ENCODE peak calls at places on chromosomes 1 and 21, in five cellular contexts. One of them, this sample, is unnamed.
A peak's percentile ranks its signal among the peaks of the same experiment; 100 is the strongest.

GRCh38 chr1:205259361-205259832 is 31.7 kb downstream of the TMCC2 start:
- DNase-seq in GM20000: no peak
- DNase-seq in MCF 10A: peak; percentile 52
- DNase-seq in psoas muscle: no peak
- DNase-seq in DND-41: no peak
- DNase-seq in this sample: no peak

GRCh38 chr1:207579436-207579799 is 65.5 kb upstream of the CR1L start:
- DNase-seq in GM20000: peak; percentile 43
- DNase-seq in MCF 10A: peak; percentile 83
- DNase-seq in psoas muscle: no peak
- DNase-seq in DND-41: peak; percentile 48
- DNase-seq in this sample: peak; percentile 67

GRCh38 chr1:106749491-106749890 is 307.0 kb upstream of the PRMT6 start:
- DNase-seq in GM20000: no peak
- DNase-seq in MCF 10A: no peak
- DNase-seq in psoas muscle: no peak
- DNase-seq in DND-41: no peak
- DNase-seq in this sample: no peak

GRCh38 chr1:184457500-184457899 is 70.7 kb downstream of the C1orf21 start:
- DNase-seq in GM20000: no peak
- DNase-seq in MCF 10A: peak; percentile 6
- DNase-seq in psoas muscle: no peak
- DNase-seq in DND-41: no peak
- DNase-seq in this sample: no peak

GRCh38 chr1:97384294-97384952 is 536.4 kb downstream of the DPYD start:
- DNase-seq in GM20000: no peak
- DNase-seq in MCF 10A: peak; percentile 65
- DNase-seq in psoas muscle: no peak
- DNase-seq in DND-41: no peak
- DNase-seq in this sample: no peak

GRCh38 chr1:94989398-94989797 is 62.5 kb upstream of the CNN3 start:
- DNase-seq in GM20000: no peak
- DNase-seq in MCF 10A: no peak
- DNase-seq in psoas muscle: no peak
- DNase-seq in DND-41: no peak
- DNase-seq in this sample: no peak

GRCh38 chr1:93690341-93690740 is 8.7 kb upstream of the BCAR3 start:
- DNase-seq in GM20000: no peak
- DNase-seq in MCF 10A: no peak
- DNase-seq in psoas muscle: no peak
- DNase-seq in DND-41: no peak
- DNase-seq in this sample: no peak

GRCh38 chr1:205601209-205601608 is 30.6 kb downstream of the ELK4 start:
- DNase-seq in GM20000: no peak
- DNase-seq in MCF 10A: no peak
- DNase-seq in psoas muscle: no peak
- DNase-seq in DND-41: no peak
- DNase-seq in this sample: no peak

GRCh38 chr1:220748091-220748934 is at the start of gene MTARC2:
- DNase-seq in GM20000: no peak
- DNase-seq in MCF 10A: peak; percentile 77
- DNase-seq in psoas muscle: peak; percentile 82
- DNase-seq in DND-41: no peak
- DNase-seq in this sample: peak; percentile 22

GRCh38 chr1:40689737-40690136 is 1.8 kb upstream of the NFYC start:
- DNase-seq in GM20000: no peak
- DNase-seq in MCF 10A: no peak
- DNase-seq in psoas muscle: no peak
- DNase-seq in DND-41: no peak
- DNase-seq in this sample: no peak

GRCh38 chr1:151803164-151803563 is 2.1 kb downstream of the LINGO4 start:
- DNase-seq in GM20000: no peak
- DNase-seq in MCF 10A: no peak
- DNase-seq in psoas muscle: no peak
- DNase-seq in DND-41: no peak
- DNase-seq in this sample: no peak

GRCh38 chr1:151805066-151805820 is at the start of gene LINGO4:
- DNase-seq in GM20000: no peak
- DNase-seq in MCF 10A: no peak
- DNase-seq in psoas muscle: no peak
- DNase-seq in DND-41: no peak
- DNase-seq in this sample: no peak

GRCh38 chr1:151801846-151802245 is 3.4 kb downstream of the LINGO4 start:
- DNase-seq in GM20000: no peak
- DNase-seq in MCF 10A: no peak
- DNase-seq in psoas muscle: no peak
- DNase-seq in DND-41: no peak
- DNase-seq in this sample: no peak

GRCh38 chr1:151802372-151802771 is 2.8 kb downstream of the LINGO4 start:
- DNase-seq in GM20000: no peak
- DNase-seq in MCF 10A: no peak
- DNase-seq in psoas muscle: no peak
- DNase-seq in DND-41: no peak
- DNase-seq in this sample: no peak

GRCh38 chr1:151803915-151804314 is 1.3 kb downstream of the LINGO4 start:
- DNase-seq in GM20000: no peak
- DNase-seq in MCF 10A: no peak
- DNase-seq in psoas muscle: no peak
- DNase-seq in DND-41: no peak
- DNase-seq in this sample: no peak
- TF ChIP-seq CTCF in GM20000: no peak
- TF ChIP-seq CTCF in MCF 10A: no peak
- TF ChIP-seq CTCF in psoas muscle: no peak
- TF ChIP-seq CTCF in DND-41: no peak
- TF ChIP-seq CTCF in this sample: no peak

GRCh38 chr1:33339413-33339812 is 18.5 kb upstream of the A3GALT2 start:
- DNase-seq in GM20000: no peak
- DNase-seq in MCF 10A: peak; percentile 63
- DNase-seq in psoas muscle: peak; percentile 67
- DNase-seq in DND-41: no peak
- DNase-seq in this sample: no peak
- TF ChIP-seq CTCF in GM20000: no peak
- TF ChIP-seq CTCF in MCF 10A: peak; percentile 5
- TF ChIP-seq CTCF in psoas muscle: peak; percentile 14
- TF ChIP-seq CTCF in DND-41: no peak
- TF ChIP-seq CTCF in this sample: no peak

DNA sequence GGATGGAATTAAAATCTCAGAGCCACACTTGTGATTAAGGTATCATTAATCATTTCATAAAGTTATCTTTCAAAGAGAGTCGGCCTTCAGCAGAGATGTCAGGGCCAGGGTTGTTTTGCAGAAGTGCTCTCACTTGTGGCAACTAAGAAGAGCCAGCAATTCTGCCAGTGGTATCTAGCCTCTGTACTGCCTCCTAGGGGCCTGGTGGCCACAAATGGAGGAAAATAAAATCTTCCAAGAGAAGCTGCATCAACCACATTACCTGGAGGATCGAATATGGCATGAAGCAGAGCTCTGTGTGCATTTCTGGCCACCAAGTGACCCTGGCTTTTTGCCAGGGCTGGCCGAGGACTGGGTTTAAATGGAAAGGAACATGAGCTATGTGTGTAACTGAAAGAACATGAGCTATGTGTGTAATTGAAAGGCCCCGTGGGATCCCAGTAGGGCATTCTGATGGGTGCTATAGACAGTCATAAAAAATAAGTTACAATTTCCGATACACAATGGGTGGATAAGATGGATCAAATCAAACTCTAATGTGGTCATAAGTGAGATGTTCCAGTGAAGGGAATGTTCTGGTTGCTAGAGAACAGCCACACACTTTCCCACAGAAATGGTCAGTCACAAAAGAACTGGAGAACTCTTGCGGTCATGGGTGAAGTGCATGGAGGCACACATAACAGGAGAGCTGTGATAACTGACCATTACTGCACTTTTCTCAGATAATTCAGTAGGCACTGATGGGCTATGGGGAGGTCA is 335.8 kb downstream of the CAMTA1 start:
- DNase-seq in GM20000: no peak
- DNase-seq in MCF 10A: no peak
- DNase-seq in psoas muscle: no peak
- DNase-seq in DND-41: no peak
- DNase-seq in this sample: no peak
- TF ChIP-seq CTCF in GM20000: no peak
- TF ChIP-seq CTCF in MCF 10A: peak; percentile 17
- TF ChIP-seq CTCF in psoas muscle: peak; percentile 18
- TF ChIP-seq CTCF in DND-41: peak; percentile 31
- TF ChIP-seq CTCF in this sample: no peak

GRCh38 chr1:9058465-9058864 is 11.0 kb downstream of the SLC2A5 start:
- DNase-seq in GM20000: no peak
- DNase-seq in MCF 10A: no peak
- DNase-seq in psoas muscle: peak; percentile 35
- DNase-seq in DND-41: no peak
- DNase-seq in this sample: no peak
- TF ChIP-seq CTCF in GM20000: no peak
- TF ChIP-seq CTCF in MCF 10A: no peak
- TF ChIP-seq CTCF in psoas muscle: peak; percentile 54
- TF ChIP-seq CTCF in DND-41: no peak
- TF ChIP-seq CTCF in this sample: no peak

DNA sequence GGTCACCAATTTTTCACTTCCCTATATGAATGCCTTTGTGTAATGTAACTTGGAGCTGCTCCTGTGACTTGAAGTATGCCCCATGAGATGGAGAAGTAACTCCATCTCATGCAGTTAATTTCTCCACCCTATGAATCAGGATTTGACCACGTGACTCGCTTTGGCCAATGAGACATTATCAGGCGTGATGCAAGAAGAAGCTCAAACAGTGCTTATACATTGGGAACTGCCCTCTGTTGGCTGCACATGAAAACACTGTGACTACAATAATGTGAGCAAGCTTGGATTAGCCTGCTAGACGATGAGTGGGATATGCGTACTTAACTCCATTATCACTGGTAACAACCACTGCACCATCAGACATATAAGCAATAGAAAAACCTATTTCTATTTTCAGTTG is 684.4 kb downstream of the PLA2G4A start:
- DNase-seq in GM20000: no peak
- DNase-seq in MCF 10A: no peak
- DNase-seq in psoas muscle: no peak
- DNase-seq in DND-41: no peak
- DNase-seq in this sample: no peak
- TF ChIP-seq CTCF in GM20000: no peak
- TF ChIP-seq CTCF in MCF 10A: no peak
- TF ChIP-seq CTCF in psoas muscle: no peak
- TF ChIP-seq CTCF in DND-41: no peak
- TF ChIP-seq CTCF in this sample: no peak

GRCh38 chr1:24525606-24526005 is 23.0 kb downstream of the RCAN3 start:
- DNase-seq in GM20000: no peak
- DNase-seq in MCF 10A: no peak
- DNase-seq in psoas muscle: no peak
- DNase-seq in DND-41: no peak
- DNase-seq in this sample: no peak

GRCh38 chr1:24526045-24526444 is 23.4 kb downstream of the RCAN3 start:
- DNase-seq in GM20000: no peak
- DNase-seq in MCF 10A: no peak
- DNase-seq in psoas muscle: no peak
- DNase-seq in DND-41: no peak
- DNase-seq in this sample: no peak

GRCh38 chr1:24526940-24527542 is 24.4 kb downstream of the RCAN3 start:
- DNase-seq in GM20000: no peak
- DNase-seq in MCF 10A: peak; percentile 38
- DNase-seq in psoas muscle: no peak
- DNase-seq in DND-41: peak; percentile 32
- DNase-seq in this sample: peak; percentile 70
- TF ChIP-seq CTCF in GM20000: peak; percentile 24
- TF ChIP-seq CTCF in MCF 10A: peak; percentile 49
- TF ChIP-seq CTCF in psoas muscle: peak; percentile 27
- TF ChIP-seq CTCF in DND-41: peak; percentile 66
- TF ChIP-seq CTCF in this sample: peak; percentile 82

GRCh38 chr1:27403065-27403726 is 10.8 kb downstream of the GPR3 start:
- DNase-seq in GM20000: peak; percentile 52
- DNase-seq in MCF 10A: no peak
- DNase-seq in psoas muscle: peak; percentile 81
- DNase-seq in DND-41: no peak
- DNase-seq in this sample: peak; percentile 75
- TF ChIP-seq CTCF in GM20000: peak; percentile 21
- TF ChIP-seq CTCF in MCF 10A: no peak
- TF ChIP-seq CTCF in psoas muscle: peak; percentile 19
- TF ChIP-seq CTCF in DND-41: peak; percentile 33
- TF ChIP-seq CTCF in this sample: peak; percentile 56

DNA sequence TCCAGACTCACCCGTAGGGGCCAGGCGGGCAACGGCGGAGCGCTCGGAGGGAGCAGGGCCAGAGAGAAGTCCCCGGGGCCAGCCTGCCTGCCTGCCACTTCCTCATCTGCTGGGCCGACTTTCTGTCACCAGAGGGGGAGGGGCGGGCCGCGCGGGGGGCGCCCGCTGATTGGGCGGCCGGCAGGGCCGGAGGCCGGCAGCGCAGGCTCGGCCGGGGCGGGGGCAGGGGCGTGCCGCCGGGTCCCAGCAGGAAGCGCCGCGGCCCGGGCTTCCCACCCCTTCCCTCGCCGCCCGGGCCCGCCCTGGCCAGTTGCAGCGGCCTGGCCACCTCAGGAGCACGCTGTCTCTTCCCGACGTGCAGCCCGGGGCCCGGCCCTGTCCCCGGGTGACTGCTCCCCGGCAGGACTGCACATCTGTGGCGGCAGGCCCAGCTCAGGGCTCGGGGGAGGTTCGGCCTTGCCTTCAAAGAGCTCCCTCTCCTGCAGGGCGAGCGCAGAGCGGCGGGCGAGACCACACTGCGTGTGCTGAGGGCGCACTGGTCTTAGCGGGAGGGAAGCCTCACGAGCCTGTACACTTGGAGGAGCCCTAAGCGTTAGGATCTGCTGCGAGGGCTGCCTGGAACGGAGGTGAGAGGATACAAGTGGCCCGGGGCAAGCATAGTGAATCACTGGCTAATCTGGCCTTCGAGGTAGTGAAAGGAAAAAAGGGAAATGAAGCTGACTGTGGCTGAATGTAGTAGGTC is at the start of gene ELOVL1:
- DNase-seq in GM20000: peak; percentile 99
- DNase-seq in MCF 10A: peak; percentile 85
- DNase-seq in psoas muscle: peak; percentile 94
- DNase-seq in DND-41: peak; percentile 91
- DNase-seq in this sample: peak; percentile 93
- TF ChIP-seq CTCF in GM20000: peak; percentile 16
- TF ChIP-seq CTCF in MCF 10A: no peak
- TF ChIP-seq CTCF in psoas muscle: peak; percentile 19
- TF ChIP-seq CTCF in DND-41: peak; percentile 56
- TF ChIP-seq CTCF in this sample: no peak

GRCh38 chr21:36478941-36479340 is 981 bp downstream of the CLDN14 start:
- DNase-seq in GM20000: no peak
- DNase-seq in MCF 10A: no peak
- DNase-seq in psoas muscle: no peak
- DNase-seq in DND-41: no peak
- DNase-seq in this sample: no peak
- TF ChIP-seq CTCF in GM20000: no peak
- TF ChIP-seq CTCF in MCF 10A: no peak
- TF ChIP-seq CTCF in psoas muscle: no peak
- TF ChIP-seq CTCF in DND-41: peak; percentile 6
- TF ChIP-seq CTCF in this sample: no peak